ENCODE peak calls at places on chromosomes 11 and 22, in nine cellular contexts. One of them, this sample, is unnamed.

GRCh38 chr11:70466154-70466553 is 67.8 kb downstream of the CTTN start:
- DNase-seq in B cell: no peak
- DNase-seq in Calu3: peak; percentile 39
- DNase-seq in tibial artery: no peak
- DNase-seq in SW480: no peak
- DNase-seq in NCI-H1930: no peak
- DNase-seq in left colon: no peak
- DNase-seq in HCT116: no peak
- DNase-seq in GM03348: no peak
- DNase-seq in this sample: no peak

GRCh38 chr22:27885977-27886842 is 32.8 kb downstream of the PITPNB start:
- DNase-seq in GM03348: peak; percentile 69
- DNase-seq in SW480: peak; percentile 21
- DNase-seq in B cell: peak; percentile 51
- DNase-seq in left colon: no peak
- DNase-seq in NCI-H1930: no peak
- DNase-seq in tibial artery: peak; percentile 40
- DNase-seq in Calu3: peak; percentile 43
- DNase-seq in HCT116: peak; percentile 8
- DNase-seq in this sample: peak; percentile 12

GRCh38 chr22:49966716-49967332 is 6.3 kb downstream of the PIM3 start:
- DNase-seq in HCT116: no peak
- DNase-seq in SW480: no peak
- DNase-seq in B cell: no peak
- DNase-seq in Calu3: no peak
- DNase-seq in left colon: peak; percentile 47
- DNase-seq in GM03348: no peak
- DNase-seq in tibial artery: peak; percentile 62
- DNase-seq in NCI-H1930: no peak
- DNase-seq in this sample: no peak

GRCh38 chr11:100469835-100470234 is 217.3 kb upstream of the ARHGAP42 start:
- DNase-seq in HCT116: no peak
- DNase-seq in Calu3: no peak
- DNase-seq in NCI-H1930: no peak
- DNase-seq in GM03348: no peak
- DNase-seq in SW480: no peak
- DNase-seq in left colon: no peak
- DNase-seq in tibial artery: no peak
- DNase-seq in B cell: no peak
- DNase-seq in this sample: no peak

GRCh38 chr11:32919338-32919737 is 26.7 kb downstream of the QSER1 start:
- DNase-seq in tibial artery: no peak
- DNase-seq in Calu3: no peak
- DNase-seq in NCI-H1930: no peak
- DNase-seq in GM03348: no peak
- DNase-seq in SW480: no peak
- DNase-seq in HCT116: no peak
- DNase-seq in B cell: no peak
- DNase-seq in left colon: no peak
- DNase-seq in this sample: no peak

GRCh38 chr11:45674481-45675190 is 9.2 kb upstream of the CHST1 start:
- DNase-seq in GM03348: no peak
- DNase-seq in SW480: no peak
- DNase-seq in left colon: no peak
- DNase-seq in B cell: no peak
- DNase-seq in HCT116: no peak
- DNase-seq in NCI-H1930: no peak
- DNase-seq in Calu3: no peak
- DNase-seq in tibial artery: no peak
- DNase-seq in this sample: no peak

GRCh38 chr11:113248702-113249490 is 65.5 kb upstream of the TTC12 start:
- DNase-seq in GM03348: no peak
- DNase-seq in B cell: no peak
- DNase-seq in tibial artery: no peak
- DNase-seq in HCT116: no peak
- DNase-seq in SW480: no peak
- DNase-seq in NCI-H1930: no peak
- DNase-seq in Calu3: no peak
- DNase-seq in left colon: no peak
- DNase-seq in this sample: no peak

GRCh38 chr11:58301576-58301975 is 33.5 kb upstream of the OR10W1 start:
- DNase-seq in NCI-H1930: no peak
- DNase-seq in B cell: no peak
- DNase-seq in Calu3: no peak
- DNase-seq in SW480: no peak
- DNase-seq in HCT116: no peak
- DNase-seq in GM03348: peak; percentile 59
- DNase-seq in left colon: no peak
- DNase-seq in tibial artery: no peak
- DNase-seq in this sample: no peak

GRCh38 chr22:35582861-35583670 is 34.1 kb downstream of the MB start:
- DNase-seq in GM03348: peak; percentile 88
- DNase-seq in NCI-H1930: peak; percentile 23
- DNase-seq in Calu3: peak; percentile 69
- DNase-seq in SW480: peak; percentile 72
- DNase-seq in left colon: peak; percentile 45
- DNase-seq in HCT116: peak; percentile 65
- DNase-seq in B cell: peak; percentile 84
- DNase-seq in tibial artery: peak; percentile 32
- DNase-seq in this sample: peak; percentile 25

GRCh38 chr11:90840071-90840470 is 617.2 kb upstream of the CHORDC1 start:
- DNase-seq in HCT116: no peak
- DNase-seq in Calu3: no peak
- DNase-seq in NCI-H1930: no peak
- DNase-seq in left colon: no peak
- DNase-seq in B cell: no peak
- DNase-seq in SW480: no peak
- DNase-seq in tibial artery: no peak
- DNase-seq in GM03348: no peak
- DNase-seq in this sample: no peak

GRCh38 chr11:44030996-44031395 is 16.8 kb upstream of the ACCSL start:
- DNase-seq in SW480: no peak
- DNase-seq in B cell: no peak
- DNase-seq in GM03348: no peak
- DNase-seq in NCI-H1930: no peak
- DNase-seq in HCT116: no peak
- DNase-seq in tibial artery: no peak
- DNase-seq in Calu3: no peak
- DNase-seq in left colon: no peak
- DNase-seq in this sample: no peak

GRCh38 chr11:67472882-67473281 is 3.8 kb upstream of the TMEM134 start:
- DNase-seq in NCI-H1930: no peak
- DNase-seq in tibial artery: no peak
- DNase-seq in HCT116: no peak
- DNase-seq in left colon: no peak
- DNase-seq in B cell: no peak
- DNase-seq in SW480: no peak
- DNase-seq in GM03348: no peak
- DNase-seq in Calu3: no peak
- DNase-seq in this sample: no peak

GRCh38 chr11:30351061-30351460 is 28.2 kb downstream of the ARL14EP start:
- DNase-seq in HCT116: no peak
- DNase-seq in GM03348: no peak
- DNase-seq in NCI-H1930: no peak
- DNase-seq in SW480: no peak
- DNase-seq in B cell: no peak
- DNase-seq in tibial artery: no peak
- DNase-seq in left colon: no peak
- DNase-seq in Calu3: no peak
- DNase-seq in this sample: no peak

GRCh38 chr11:76209671-76209955 is 3.3 kb upstream of the WNT11 start:
- DNase-seq in B cell: no peak
- DNase-seq in tibial artery: no peak
- DNase-seq in left colon: peak; percentile 43
- DNase-seq in SW480: no peak
- DNase-seq in GM03348: no peak
- DNase-seq in HCT116: no peak
- DNase-seq in Calu3: no peak
- DNase-seq in NCI-H1930: no peak
- DNase-seq in this sample: no peak

GRCh38 chr11:28649922-28650321 is 541.7 kb downstream of the METTL15 start:
- DNase-seq in GM03348: no peak
- DNase-seq in tibial artery: no peak
- DNase-seq in B cell: no peak
- DNase-seq in NCI-H1930: no peak
- DNase-seq in HCT116: no peak
- DNase-seq in left colon: no peak
- DNase-seq in SW480: no peak
- DNase-seq in Calu3: no peak
- DNase-seq in this sample: no peak

GRCh38 chr11:67311556-67312082 is 8.3 kb downstream of the SSH3 start:
- DNase-seq in SW480: no peak
- DNase-seq in B cell: no peak
- DNase-seq in left colon: no peak
- DNase-seq in tibial artery: no peak
- DNase-seq in HCT116: no peak
- DNase-seq in GM03348: no peak
- DNase-seq in NCI-H1930: no peak
- DNase-seq in Calu3: no peak
- DNase-seq in this sample: no peak

GRCh38 chr22:49305966-49306631 is 521.6 kb downstream of the BRD1 start:
- DNase-seq in NCI-H1930: no peak
- DNase-seq in HCT116: no peak
- DNase-seq in Calu3: no peak
- DNase-seq in left colon: peak; percentile 12
- DNase-seq in SW480: no peak
- DNase-seq in B cell: no peak
- DNase-seq in tibial artery: no peak
- DNase-seq in GM03348: no peak
- DNase-seq in this sample: no peak

GRCh38 chr11:66335531-66336233 is 552 bp downstream of the RIN1 start:
- DNase-seq in GM03348: peak; percentile 68
- DNase-seq in Calu3: peak; percentile 44
- DNase-seq in tibial artery: peak; percentile 24
- DNase-seq in HCT116: no peak
- DNase-seq in NCI-H1930: no peak
- DNase-seq in SW480: peak; percentile 36
- DNase-seq in left colon: no peak
- DNase-seq in B cell: no peak
- DNase-seq in this sample: no peak

This sample was measured in central memory CD8-positive, alpha-beta T cell.